ENCODE peak calls at places on chromosomes 13 and 19, in six cellular contexts. P is DMS153; S is HFF-Myc; D is SHP77; Z is activated naive CD4-positive, alpha-beta T cell treated with Interleukin-2 at 50 U/mL for 16 hours; O is hypothalamus. T is an unnamed sample.

GRCh38 chr19:4908781-4909171 is 525 bp upstream of the UHRF1 start:
- DNase-seq in P (no peak), S (no peak), D (no peak), Z (no peak), O (no peak), T (no peak)

GRCh38 chr13:78326608-78327007 is 276.7 kb downstream of the POU4F1 start:
- DNase-seq in P (peak), S (no peak), D (no peak), Z (no peak), O (no peak), T (no peak)

GRCh38 chr13:70339738-70340137 is 231.5 kb upstream of the KLHL1 start:
- DNase-seq in P (no peak), S (no peak), D (no peak), Z (no peak), O (no peak), T (no peak)

GRCh38 chr19:47069795-47070194 is 21.4 kb upstream of the TMEM160 start:
- DNase-seq in P (no peak), S (no peak), D (no peak), Z (no peak), O (no peak), T (no peak)

GRCh38 chr19:53868091-53868891 is 608 bp downstream of the MYADM start:
- DNase-seq in P (no peak), S (no peak), D (peak), Z (peak), O (peak), T (no peak)

GRCh38 chr13:61029064-61029463 is 386.6 kb downstream of the PCDH20 start:
- DNase-seq in P (peak), S (no peak), D (peak), Z (no peak), O (no peak), T (peak)

GRCh38 chr13:95233026-95233635 is 68.1 kb downstream of the ABCC4 start:
- DNase-seq in P (no peak), S (peak), D (no peak), Z (no peak), O (no peak), T (no peak)

GRCh38 chr19:5225486-5226345 is 114.9 kb downstream of the PTPRS start:
- DNase-seq in P (no peak), S (no peak), D (no peak), Z (no peak), O (no peak), T (peak)

GRCh38 chr13:30145709-30146367 is 161.5 kb downstream of the KATNAL1 start:
- DNase-seq in P (no peak), S (no peak), D (no peak), Z (peak), O (no peak), T (no peak)

GRCh38 chr19:38134538-38135149 is 89.4 kb downstream of the DPF1 start:
- DNase-seq in P (no peak), S (peak), D (peak), Z (peak), O (no peak), T (no peak)

GRCh38 chr19:39372047-39372802 is 18.7 kb downstream of the PAF1 start:
- DNase-seq in P (no peak), S (peak), D (no peak), Z (no peak), O (peak), T (no peak)

GRCh38 chr13:111662895-111663294 is 342.5 kb downstream of the TEX29 start:
- DNase-seq in P (no peak), S (no peak), D (no peak), Z (no peak), O (no peak), T (no peak)

GRCh38 chr13:63408227-63409202 is 1992.9 kb upstream of the PCDH20 start:
- DNase-seq in P (no peak), S (peak), D (peak), Z (no peak), O (no peak), T (no peak)

GRCh38 chr13:49584771-49585182 is 581 bp downstream of the RCBTB1 start:
- DNase-seq in P (no peak), S (no peak), D (no peak), Z (no peak), O (no peak), T (peak)